ENCODE peak calls at places on chromosomes 3 and 15, in seven cellular contexts. D is H1, O is SK-N-SH, P is endothelial cell of umbilical vein, I is A549, R is HCT116, X is K562. F is an unnamed sample.

GRCh38 chr3:31008986-31009385 is 114.5 kb upstream of the GADL1 start:
- DNase-seq in X (no peak), R (no peak), I (no peak), P (no peak), D (no peak), O (no peak), F (no peak)

GRCh38 chr3:184716652-184717607 is 5.1 kb upstream of the MAGEF1 start:
- DNase-seq in X (peak), R (no peak), O (peak), D (peak), I (no peak), P (no peak), F (peak)

GRCh38 chr15:41790756-41791546 is 16.7 kb downstream of the MAPKBP1 start:
- DNase-seq in P (peak), I (peak), X (no peak), D (no peak), R (peak), O (no peak), F (peak)

GRCh38 chr3:23710555-23710954 is 95.2 kb upstream of the UBE2E1 start:
- DNase-seq in D (no peak), R (no peak), P (peak), O (no peak), I (no peak), X (no peak), F (no peak)

GRCh38 chr15:33013827-33014445 is 180.6 kb downstream of the FMN1 start:
- DNase-seq in R (peak), I (peak), O (no peak), X (no peak), P (peak), D (no peak), F (peak)

GRCh38 chr3:45110185-45110833 is 35.9 kb downstream of the CDCP1 start:
- DNase-seq in P (no peak), I (no peak), O (no peak), R (no peak), X (no peak), D (no peak), F (peak)

GRCh38 chr15:89766357-89767311 is 9.5 kb upstream of the MESP2 start:
- DNase-seq in I (no peak), O (no peak), D (no peak), X (no peak), P (no peak), R (no peak), F (no peak)

GRCh38 chr3:11499144-11499543 is 144.6 kb downstream of the VGLL4 start:
- DNase-seq in X (no peak), D (no peak), O (no peak), I (peak), P (peak), R (no peak), F (no peak)

GRCh38 chr15:75659928-75660645 is 12.4 kb downstream of the SNX33 start:
- DNase-seq in R (no peak), I (no peak), P (no peak), O (peak), D (no peak), X (no peak), F (no peak)

GRCh38 chr3:133662256-133662773 is 574 bp upstream of the TOPBP1 start:
- DNase-seq in R (no peak), O (peak), P (peak), D (no peak), X (peak), I (peak), F (peak)

GRCh38 chr15:75042730-75043508 is 19.5 kb downstream of the PPCDC start:
- DNase-seq in P (peak), O (peak), D (peak), X (peak), R (peak), I (peak), F (peak)

GRCh38 chr3:71428841-71429609 is 154.5 kb downstream of the FOXP1 start:
- DNase-seq in P (peak), I (no peak), X (no peak), D (no peak), R (no peak), O (no peak), F (no peak)

GRCh38 chr3:30915782-30916181 is 21.3 kb upstream of the GADL1 start:
- DNase-seq in R (no peak), X (no peak), O (no peak), D (no peak), I (no peak), P (no peak), F (no peak)

GRCh38 chr3:8201886-8202285 is 299.7 kb upstream of the LMCD1 start:
- DNase-seq in P (no peak), D (no peak), X (no peak), R (no peak), O (no peak), I (no peak), F (peak)

GRCh38 chr15:81334768-81335447 is 11.0 kb upstream of the STARD5 start:
- DNase-seq in R (no peak), O (no peak), X (no peak), D (no peak), I (no peak), P (no peak), F (no peak)

GRCh38 chr3:24457719-24458118 is 36.9 kb downstream of the THRB start:
- DNase-seq in R (no peak), X (no peak), I (no peak), P (no peak), O (no peak), D (no peak), F (no peak)

GRCh38 chr15:68206711-68207151 is 1.6 kb upstream of the CALML4 start:
- DNase-seq in D (no peak), P (no peak), R (no peak), X (no peak), O (no peak), I (no peak), F (no peak)

GRCh38 chr3:169966086-169966950 is at the start of gene SEC62:
- DNase-seq in P (peak), X (peak), D (peak), R (peak), O (peak), I (peak), F (peak)

GRCh38 chr15:76345269-76345879 is 8.8 kb downstream of the ISL2 start:
- DNase-seq in P (no peak), D (no peak), O (no peak), X (no peak), I (no peak), R (no peak), F (no peak)

GRCh38 chr3:135851201-135852061 is 114.1 kb upstream of the PPP2R3A start:
- DNase-seq in O (no peak), I (no peak), D (no peak), X (no peak), P (no peak), R (no peak), F (no peak)

GRCh38 chr3:160340351-160340750 is 58.7 kb downstream of the IFT80 start:
- DNase-seq in D (no peak), O (no peak), R (no peak), X (no peak), I (no peak), P (no peak), F (no peak)

GRCh38 chr3:156793400-156793799 is 32.8 kb upstream of the LEKR1 start:
- DNase-seq in P (no peak), O (no peak), I (no peak), R (no peak), X (no peak), D (no peak), F (no peak)

GRCh38 chr3:181561130-181561529 is 150.6 kb upstream of the SOX2 start:
- DNase-seq in I (no peak), R (no peak), D (no peak), P (no peak), X (no peak), O (no peak), F (no peak)

GRCh38 chr15:57703387-57703786 is 3.1 kb upstream of the POLR2M start:
- DNase-seq in O (no peak), P (peak), R (no peak), D (no peak), I (no peak), X (no peak), F (no peak)

GRCh38 chr15:70264738-70265465 is 167.2 kb upstream of the TLE3 start:
- DNase-seq in P (no peak), X (no peak), R (no peak), O (no peak), I (no peak), D (no peak), F (no peak)

GRCh38 chr3:52277972-52278509 is 408 bp downstream of the WDR82 start:
- DNase-seq in D (peak), X (peak), P (peak), O (peak), I (peak), R (no peak), F (peak)

GRCh38 chr3:94414412-94414811 is 351.6 kb downstream of the NSUN3 start:
- DNase-seq in R (no peak), P (peak), X (no peak), O (peak), I (no peak), D (no peak), F (no peak)
- TF ChIP-seq MAX in R (no peak), P (no peak), X (no peak), O (no peak), I (no peak), D (no peak), F (no peak)

GRCh38 chr3:165193392-165194268 is 2.6 kb downstream of the SLITRK3 start:
- DNase-seq in X (no peak), O (peak), I (no peak), R (no peak), P (no peak), D (no peak), F (no peak)
- H3K4me3 ChIP-seq in X (no peak), O (peak), I (peak), R (no peak), P (no peak), D (peak), F (no peak)

GRCh38 chr3:4533489-4534443 is 40.6 kb downstream of the ITPR1 start:
- DNase-seq in P (peak), O (no peak), X (peak), D (no peak), R (no peak), I (no peak), F (peak)
- TF ChIP-seq MAX in P (no peak), O (no peak), X (peak), D (no peak), R (no peak), I (no peak), F (no peak)

GRCh38 chr15:64211696-64212095 is 48.9 kb upstream of the PPIB start:
- DNase-seq in R (no peak), I (no peak), O (no peak), D (no peak), X (no peak), P (no peak), F (no peak)
- H3K4me3 ChIP-seq in R (no peak), I (no peak), O (no peak), D (no peak), X (no peak), P (no peak), F (no peak)

DNA sequence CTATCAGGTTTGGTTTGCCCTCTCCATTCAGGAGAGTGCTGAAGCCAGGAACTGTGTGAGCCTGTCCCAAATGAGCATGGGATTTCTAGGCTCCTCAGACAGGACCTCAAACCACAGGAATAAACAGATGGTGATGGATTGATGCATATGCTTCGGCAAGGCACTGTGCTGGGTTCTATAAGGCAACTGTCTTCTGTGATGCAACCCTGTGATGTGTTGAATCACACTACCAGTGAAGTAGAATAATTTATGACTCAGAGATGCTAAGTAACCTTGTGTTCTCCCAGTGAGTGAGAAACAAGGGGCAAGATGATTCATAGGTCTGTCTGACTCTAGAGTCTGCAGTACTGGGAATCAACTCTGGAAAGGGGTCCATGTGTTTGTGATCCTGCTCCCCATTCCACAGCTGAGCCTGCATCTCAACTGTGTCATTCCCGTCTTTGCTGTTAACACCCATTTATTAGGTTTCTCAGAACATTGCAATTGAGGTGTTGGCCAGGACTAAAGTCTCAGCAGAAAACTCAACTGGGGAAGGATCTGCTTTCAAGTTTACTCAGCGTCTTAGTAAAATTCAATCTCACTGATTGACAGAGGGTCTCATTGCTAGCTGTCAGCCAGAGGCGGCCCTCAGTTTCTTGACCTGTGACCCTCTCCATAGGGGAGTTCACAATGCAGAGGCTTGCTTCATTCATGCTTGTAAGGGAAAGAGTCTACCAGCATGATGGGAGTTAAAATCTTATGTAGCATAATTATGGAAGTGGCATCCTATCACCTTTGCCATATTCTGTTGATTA is 510.1 kb upstream of the CFAP20DC start:
- DNase-seq in I (peak), R (peak), D (no peak), X (no peak), O (no peak), P (no peak), F (peak)
- TF ChIP-seq MAX in I (no peak), R (peak), D (no peak), X (no peak), O (peak), P (no peak), F (no peak)

GRCh38 chr3:82342521-82342920 is 581.1 kb upstream of the GBE1 start:
- DNase-seq in P (no peak), I (no peak), X (no peak), O (no peak), R (no peak), D (no peak), F (no peak)
- H3K4me3 ChIP-seq in P (no peak), I (no peak), X (no peak), O (peak), R (no peak), D (no peak), F (no peak)

F was measured in NB4.